ENCODE peak calls at places on chromosomes 4 and X, in ten cellular contexts. T is HepG2, S is esophagus muscularis mucosa, U is K562, Q is suprapubic skin, J is transverse colon, A is upper lobe of left lung, M is sigmoid colon, E is GM23338, Y is SK-N-SH. G is an unnamed sample. For H3K4me1, the result is how much of the 10 kb centered on the place peaks cover.

GRCh38 chr4:27217261-27217769 is 356.7 kb downstream of the STIM2 start:
- DNase-seq in T (no peak), S (no peak), U (no peak), Q (no peak), J (no peak), A (no peak), M (no peak), E (no peak), Y (no peak), G (no peak)

GRCh38 chr4:74715731-74716435 is 78.4 kb downstream of the BTC start:
- DNase-seq in T (no peak), S (no peak), U (no peak), Q (no peak), J (no peak), A (no peak), M (no peak), E (no peak), Y (no peak), G (no peak)

GRCh38 chr4:92249541-92249940 is 54.2 kb upstream of the GRID2 start:
- DNase-seq in T (no peak), S (no peak), U (no peak), Q (no peak), J (no peak), A (no peak), M (no peak), E (no peak), Y (no peak), G (no peak)

GRCh38 chr4:3820806-3821579 is 54.8 kb downstream of the ADRA2C start:
- DNase-seq in T (no peak), S (no peak), U (no peak), Q (no peak), J (no peak), A (no peak), M (no peak), E (no peak), Y (no peak), G (no peak)

GRCh38 chr4:3518941-3519340 is 13.3 kb downstream of the LRPAP1 start:
- DNase-seq in T (no peak), S (no peak), U (no peak), Q (peak), J (peak), A (no peak), M (peak), E (no peak), Y (no peak), G (no peak)

GRCh38 chr4:117661673-117662072 is 372.6 kb upstream of the NDST3 start:
- DNase-seq in T (no peak), S (no peak), U (no peak), Q (no peak), J (no peak), A (no peak), M (no peak), E (no peak), Y (no peak), G (no peak)

GRCh38 chrX:1661048-1661921 is 46.4 kb downstream of the ASMT start:
- DNase-seq in T (peak), S (no peak), U (peak), Q (no peak), J (peak), A (peak), M (no peak), E (peak), Y (no peak), G (peak)

GRCh38 chrX:47321978-47322377 is 48.4 kb upstream of the ZNF157 start:
- DNase-seq in T (no peak), S (no peak), U (no peak), Q (no peak), J (no peak), A (peak), M (peak), E (peak), Y (no peak), G (no peak)

GRCh38 chr4:4338632-4339031 is 48.3 kb upstream of the NSG1 start:
- DNase-seq in T (no peak), S (no peak), U (no peak), Q (no peak), J (no peak), A (peak), M (no peak), E (no peak), Y (no peak), G (no peak)

GRCh38 chr4:3202836-3203820 is 45.8 kb upstream of the MSANTD1 start:
- DNase-seq in T (peak), S (no peak), U (no peak), Q (peak), J (no peak), A (no peak), M (no peak), E (no peak), Y (no peak), G (no peak)

GRCh38 chr4:2101346-2102044 is 42.4 kb downstream of the NAT8L start:
- DNase-seq in T (no peak), S (no peak), U (no peak), Q (no peak), J (no peak), A (no peak), M (no peak), E (no peak), Y (no peak), G (no peak)

GRCh38 chrX:28225508-28225907 is 244.3 kb upstream of the DCAF8L1 start:
- DNase-seq in T (peak), S (no peak), U (no peak), Q (no peak), J (no peak), A (no peak), M (no peak), E (no peak), Y (no peak), G (no peak)

GRCh38 chrX:10833299-10834169 is 213.1 kb upstream of the MID1 start:
- DNase-seq in T (peak), S (no peak), U (no peak), Q (peak), J (peak), A (peak), M (peak), E (peak), Y (no peak), G (peak)

GRCh38 chr4:25441519-25442117 is 64.6 kb downstream of the ANAPC4 start:
- DNase-seq in T (peak), S (no peak), U (peak), Q (no peak), J (peak), A (peak), M (no peak), E (peak), Y (peak), G (peak)

GRCh38 chr4:88831063-88831462 is 133.4 kb upstream of the NAP1L5 start:
- DNase-seq in T (no peak), S (no peak), U (no peak), Q (no peak), J (no peak), A (no peak), M (no peak), E (no peak), Y (no peak), G (no peak)

GRCh38 chr4:44194365-44194764 is 254.2 kb downstream of the KCTD8 start:
- DNase-seq in T (no peak), S (no peak), U (no peak), Q (no peak), J (no peak), A (no peak), M (no peak), E (no peak), Y (no peak), G (no peak)

GRCh38 chrX:105136786-105137185 is 83.7 kb downstream of the TEX13A start:
- DNase-seq in T (no peak), S (no peak), U (no peak), Q (no peak), J (no peak), A (no peak), M (no peak), E (no peak), Y (no peak), G (no peak)

GRCh38 chr4:13534344-13535063 is 9.8 kb downstream of the NKX3-2 start:
- DNase-seq in T (no peak), S (peak), U (peak), Q (no peak), J (no peak), A (no peak), M (peak), E (peak), Y (peak), G (no peak)

GRCh38 chrX:30659421-30659820 is 6.2 kb downstream of the GK start:
- DNase-seq in T (no peak), S (no peak), U (peak), Q (no peak), J (no peak), A (no peak), M (no peak), E (no peak), Y (no peak), G (no peak)

GRCh38 chr4:188015025-188015778 is 19.6 kb downstream of the ZFP42 start:
- DNase-seq in T (no peak), S (no peak), U (no peak), Q (no peak), J (peak), A (no peak), M (no peak), E (peak), Y (no peak), G (no peak)

GRCh38 chr4:152605641-152606304 is 69.9 kb upstream of the FBXW7 start:
- DNase-seq in T (no peak), S (no peak), U (no peak), Q (no peak), J (no peak), A (no peak), M (no peak), E (no peak), Y (peak), G (no peak)

GRCh38 chr4:30716158-30716557 is 4.0 kb upstream of the PCDH7 start:
- DNase-seq in T (peak), S (no peak), U (no peak), Q (no peak), J (no peak), A (no peak), M (no peak), E (peak), Y (peak), G (no peak)

GRCh38 chr4:95141376-95141775 is 383.6 kb downstream of the BMPR1B start:
- DNase-seq in T (no peak), S (no peak), U (no peak), Q (no peak), J (no peak), A (no peak), M (no peak), E (no peak), Y (no peak), G (no peak)

GRCh38 chr4:89509708-89510269 is 202.2 kb upstream of the GPRIN3 start:
- DNase-seq in T (no peak), S (no peak), U (no peak), Q (no peak), J (no peak), A (no peak), M (no peak), E (no peak), Y (no peak), G (no peak)

GRCh38 chr4:154743683-154744340 is at the start of gene LRAT:
- DNase-seq in T (no peak), S (no peak), U (peak), Q (no peak), J (peak), A (peak), M (peak), E (peak), Y (peak), G (peak)

GRCh38 chr4:6884341-6884870 is 25.2 kb upstream of the TBC1D14 start:
- DNase-seq in T (no peak), S (no peak), U (no peak), Q (no peak), J (no peak), A (no peak), M (no peak), E (peak), Y (no peak), G (no peak)

GRCh38 chr4:16229604-16230003 is 3.3 kb upstream of the TAPT1 start:
- DNase-seq in T (no peak), S (no peak), U (no peak), Q (no peak), J (no peak), A (no peak), M (no peak), E (no peak), Y (no peak), G (no peak)

GRCh38 chr4:16233569-16234177 is 7.4 kb upstream of the TAPT1 start:
- DNase-seq in T (no peak), S (no peak), U (no peak), Q (no peak), J (no peak), A (no peak), M (no peak), E (no peak), Y (no peak), G (no peak)

GRCh38 chr4:16227462-16227868 is 1.2 kb upstream of the TAPT1 start:
- DNase-seq in T (peak), S (no peak), U (no peak), Q (peak), J (peak), A (peak), M (peak), E (peak), Y (peak), G (no peak)

GRCh38 chr4:16231570-16232252 is 5.4 kb upstream of the TAPT1 start:
- DNase-seq in T (no peak), S (no peak), U (no peak), Q (no peak), J (no peak), A (no peak), M (no peak), E (no peak), Y (no peak), G (no peak)

GRCh38 chr4:16230308-16230707 is 4.0 kb upstream of the TAPT1 start:
- DNase-seq in T (no peak), S (no peak), U (no peak), Q (no peak), J (no peak), A (no peak), M (no peak), E (no peak), Y (no peak), G (no peak)
- H3K4me1 ChIP-seq in T (under half), S (under half), U (under half), Q (under half), J (under half), A (under half), M (under half), E (under half), Y (under half), G (under half)

DNA sequence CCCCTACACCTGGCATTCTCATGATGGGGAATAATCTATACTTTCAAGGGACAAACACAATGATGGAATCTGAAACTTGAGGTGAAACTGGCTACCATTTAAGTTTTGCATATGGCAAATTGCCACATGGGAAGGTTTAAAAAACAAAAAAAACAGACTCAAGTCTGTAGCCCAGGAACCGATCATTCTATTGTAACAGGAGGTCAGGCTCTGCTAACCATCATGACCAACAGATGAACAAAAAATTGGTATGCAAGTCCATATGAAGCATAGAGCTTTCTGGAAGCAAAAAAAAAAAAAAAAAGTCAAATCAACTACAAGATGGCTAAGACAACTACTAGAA is 594.3 kb upstream of the DIPK2B start:
- DNase-seq in T (no peak), S (no peak), U (no peak), Q (no peak), J (no peak), A (no peak), M (no peak), E (no peak), Y (no peak), G (no peak)
- H3K27ac ChIP-seq in T (no peak), S (no peak), U (no peak), Q (no peak), J (no peak), A (no peak), M (no peak), E (no peak), Y (no peak), G (no peak)

GRCh38 chrX:24479924-24480722 is 15.0 kb downstream of the PDK3 start:
- DNase-seq in T (no peak), S (no peak), U (no peak), Q (no peak), J (peak), A (peak), M (no peak), E (no peak), Y (no peak), G (no peak)
- TF ChIP-seq POLR2AphosphoS5 in T (no peak), S (no peak), U (no peak), Q (no peak), J (no peak), A (peak), M (peak), E (no peak), Y (no peak), G (no peak)

GRCh38 chr4:112896326-112896892 is 153.0 kb upstream of the ANK2 start:
- DNase-seq in T (no peak), S (no peak), U (no peak), Q (no peak), J (no peak), A (no peak), M (no peak), E (peak), Y (no peak), G (no peak)
- H3K4me1 ChIP-seq in T (under half), S (under half), U (under half), Q (under half), J (under half), A (under half), M (under half), E (under half), Y (under half), G (under half)

GRCh38 chrX:150086371-150086770 is 148.1 kb upstream of the EOLA2 start:
- DNase-seq in T (peak), S (no peak), U (no peak), Q (no peak), J (no peak), A (no peak), M (no peak), E (no peak), Y (peak), G (no peak)
- H3K27ac ChIP-seq in T (no peak), S (no peak), U (no peak), Q (no peak), J (no peak), A (no peak), M (no peak), E (no peak), Y (peak), G (no peak)